ENCODE peak calls at places on chromosomes 1 and 21, in seven cellular contexts. One of them, this sample, is unnamed.

GRCh38 chr1:58432813-58433668 is 113.5 kb downstream of the OMA1 start:
- DNase-seq in RWPE1: no peak
- DNase-seq in heart left ventricle: no peak
- DNase-seq in H1: peak; percentile 70
- DNase-seq in progenitor cell of endocrine pancreas: no peak
- DNase-seq in BJ: peak; percentile 85
- DNase-seq in astrocyte of the spinal cord: peak; percentile 66
- DNase-seq in this sample: peak; percentile 86

GRCh38 chr1:225840223-225840610 is 30.3 kb downstream of the EPHX1 start:
- DNase-seq in RWPE1: no peak
- DNase-seq in heart left ventricle: no peak
- DNase-seq in H1: no peak
- DNase-seq in progenitor cell of endocrine pancreas: no peak
- DNase-seq in BJ: no peak
- DNase-seq in astrocyte of the spinal cord: no peak
- DNase-seq in this sample: no peak

GRCh38 chr1:77371396-77371795 is 89.6 kb downstream of the AK5 start:
- DNase-seq in RWPE1: no peak
- DNase-seq in heart left ventricle: no peak
- DNase-seq in H1: no peak
- DNase-seq in progenitor cell of endocrine pancreas: no peak
- DNase-seq in BJ: no peak
- DNase-seq in astrocyte of the spinal cord: no peak
- DNase-seq in this sample: no peak

GRCh38 chr1:39692152-39693064 is 1.2 kb upstream of the HPCAL4 start:
- DNase-seq in RWPE1: no peak
- DNase-seq in heart left ventricle: no peak
- DNase-seq in H1: peak; percentile 82
- DNase-seq in progenitor cell of endocrine pancreas: no peak
- DNase-seq in BJ: no peak
- DNase-seq in astrocyte of the spinal cord: no peak
- DNase-seq in this sample: no peak

GRCh38 chr1:85584264-85584781 is 3.8 kb downstream of the CCN1 start:
- DNase-seq in RWPE1: peak; percentile 67
- DNase-seq in heart left ventricle: no peak
- DNase-seq in H1: peak; percentile 42
- DNase-seq in progenitor cell of endocrine pancreas: no peak
- DNase-seq in BJ: peak; percentile 96
- DNase-seq in astrocyte of the spinal cord: peak; percentile 95
- DNase-seq in this sample: no peak

GRCh38 chr1:147648933-147649332 is 21.4 kb downstream of the ACP6 start:
- DNase-seq in RWPE1: no peak
- DNase-seq in heart left ventricle: no peak
- DNase-seq in H1: no peak
- DNase-seq in progenitor cell of endocrine pancreas: no peak
- DNase-seq in BJ: no peak
- DNase-seq in astrocyte of the spinal cord: no peak
- DNase-seq in this sample: no peak

GRCh38 chr1:232793944-232794343 is 11.3 kb upstream of the MAP10 start:
- DNase-seq in RWPE1: peak; percentile 12
- DNase-seq in heart left ventricle: no peak
- DNase-seq in H1: no peak
- DNase-seq in progenitor cell of endocrine pancreas: no peak
- DNase-seq in BJ: peak; percentile 39
- DNase-seq in astrocyte of the spinal cord: peak; percentile 85
- DNase-seq in this sample: peak; percentile 35

GRCh38 chr1:23384312-23385058 is 14.8 kb upstream of the ZNF436 start:
- DNase-seq in RWPE1: peak; percentile 67
- DNase-seq in heart left ventricle: no peak
- DNase-seq in H1: no peak
- DNase-seq in progenitor cell of endocrine pancreas: no peak
- DNase-seq in BJ: no peak
- DNase-seq in astrocyte of the spinal cord: peak; percentile 52
- DNase-seq in this sample: no peak

GRCh38 chr1:207050428-207050767 is 610 bp downstream of the YOD1 start:
- DNase-seq in RWPE1: no peak
- DNase-seq in heart left ventricle: no peak
- DNase-seq in H1: no peak
- DNase-seq in progenitor cell of endocrine pancreas: no peak
- DNase-seq in BJ: no peak
- DNase-seq in astrocyte of the spinal cord: no peak
- DNase-seq in this sample: no peak

GRCh38 chr21:25501996-25502665 is 105.2 kb downstream of the MRPL39 start:
- DNase-seq in RWPE1: no peak
- DNase-seq in heart left ventricle: no peak
- DNase-seq in H1: no peak
- DNase-seq in progenitor cell of endocrine pancreas: no peak
- DNase-seq in BJ: no peak
- DNase-seq in astrocyte of the spinal cord: no peak
- DNase-seq in this sample: no peak

GRCh38 chr1:23657659-23658275 is 33.8 kb upstream of the RPL11 start:
- DNase-seq in RWPE1: peak; percentile 56
- DNase-seq in heart left ventricle: peak; percentile 44
- DNase-seq in H1: peak; percentile 91
- DNase-seq in progenitor cell of endocrine pancreas: peak; percentile 54
- DNase-seq in BJ: no peak
- DNase-seq in astrocyte of the spinal cord: peak; percentile 29
- DNase-seq in this sample: no peak

GRCh38 chr1:109091196-109092193 is 931 bp downstream of the TMEM167B start:
- DNase-seq in RWPE1: peak; percentile 61
- DNase-seq in heart left ventricle: no peak
- DNase-seq in H1: no peak
- DNase-seq in progenitor cell of endocrine pancreas: no peak
- DNase-seq in BJ: no peak
- DNase-seq in astrocyte of the spinal cord: peak; percentile 16
- DNase-seq in this sample: no peak

GRCh38 chr1:234205966-234206365 is 167.3 kb upstream of the COA6 start:
- DNase-seq in RWPE1: no peak
- DNase-seq in heart left ventricle: no peak
- DNase-seq in H1: no peak
- DNase-seq in progenitor cell of endocrine pancreas: no peak
- DNase-seq in BJ: no peak
- DNase-seq in astrocyte of the spinal cord: no peak
- DNase-seq in this sample: no peak

GRCh38 chr1:51535006-51535592 is 16.0 kb upstream of the EPS15 start:
- DNase-seq in RWPE1: peak; percentile 52
- DNase-seq in heart left ventricle: peak; percentile 42
- DNase-seq in H1: peak; percentile 54
- DNase-seq in progenitor cell of endocrine pancreas: no peak
- DNase-seq in BJ: peak; percentile 35
- DNase-seq in astrocyte of the spinal cord: peak; percentile 72
- DNase-seq in this sample: peak; percentile 55

GRCh38 chr1:244302889-244303609 is 148.7 kb downstream of the ADSS2 start:
- DNase-seq in RWPE1: peak; percentile 86
- DNase-seq in heart left ventricle: no peak
- DNase-seq in H1: no peak
- DNase-seq in progenitor cell of endocrine pancreas: no peak
- DNase-seq in BJ: no peak
- DNase-seq in astrocyte of the spinal cord: peak; percentile 31
- DNase-seq in this sample: no peak

GRCh38 chr1:55750020-55750995 is 535.1 kb upstream of the USP24 start:
- DNase-seq in RWPE1: no peak
- DNase-seq in heart left ventricle: no peak
- DNase-seq in H1: no peak
- DNase-seq in progenitor cell of endocrine pancreas: no peak
- DNase-seq in BJ: no peak
- DNase-seq in astrocyte of the spinal cord: no peak
- DNase-seq in this sample: no peak

GRCh38 chr21:34513109-34513675 is 1.2 kb upstream of the KCNE1 start:
- DNase-seq in RWPE1: no peak
- DNase-seq in heart left ventricle: no peak
- DNase-seq in H1: no peak
- DNase-seq in progenitor cell of endocrine pancreas: no peak
- DNase-seq in BJ: no peak
- DNase-seq in astrocyte of the spinal cord: no peak
- DNase-seq in this sample: no peak

GRCh38 chr21:16945580-16945979 is 567.3 kb upstream of the CXADR start:
- DNase-seq in RWPE1: no peak
- DNase-seq in heart left ventricle: no peak
- DNase-seq in H1: no peak
- DNase-seq in progenitor cell of endocrine pancreas: no peak
- DNase-seq in BJ: no peak
- DNase-seq in astrocyte of the spinal cord: no peak
- DNase-seq in this sample: no peak

GRCh38 chr1:203177471-203178039 is 1.9 kb upstream of the MYBPH start:
- DNase-seq in RWPE1: no peak
- DNase-seq in heart left ventricle: no peak
- DNase-seq in H1: no peak
- DNase-seq in progenitor cell of endocrine pancreas: no peak
- DNase-seq in BJ: no peak
- DNase-seq in astrocyte of the spinal cord: no peak
- DNase-seq in this sample: no peak

GRCh38 chr21:26715878-26716506 is 129.2 kb downstream of the ADAMTS1 start:
- DNase-seq in RWPE1: peak; percentile 49
- DNase-seq in heart left ventricle: no peak
- DNase-seq in H1: peak; percentile 79
- DNase-seq in progenitor cell of endocrine pancreas: peak; percentile 30
- DNase-seq in BJ: no peak
- DNase-seq in astrocyte of the spinal cord: peak; percentile 31
- DNase-seq in this sample: peak; percentile 16
- TF ChIP-seq CTCF in RWPE1: peak; percentile 67
- TF ChIP-seq CTCF in heart left ventricle: peak; percentile 76
- TF ChIP-seq CTCF in H1: peak; percentile 88
- TF ChIP-seq CTCF in progenitor cell of endocrine pancreas: peak; percentile 79
- TF ChIP-seq CTCF in BJ: peak; percentile 94
- TF ChIP-seq CTCF in astrocyte of the spinal cord: peak; percentile 90
- TF ChIP-seq CTCF in this sample: peak; percentile 85

DNA sequence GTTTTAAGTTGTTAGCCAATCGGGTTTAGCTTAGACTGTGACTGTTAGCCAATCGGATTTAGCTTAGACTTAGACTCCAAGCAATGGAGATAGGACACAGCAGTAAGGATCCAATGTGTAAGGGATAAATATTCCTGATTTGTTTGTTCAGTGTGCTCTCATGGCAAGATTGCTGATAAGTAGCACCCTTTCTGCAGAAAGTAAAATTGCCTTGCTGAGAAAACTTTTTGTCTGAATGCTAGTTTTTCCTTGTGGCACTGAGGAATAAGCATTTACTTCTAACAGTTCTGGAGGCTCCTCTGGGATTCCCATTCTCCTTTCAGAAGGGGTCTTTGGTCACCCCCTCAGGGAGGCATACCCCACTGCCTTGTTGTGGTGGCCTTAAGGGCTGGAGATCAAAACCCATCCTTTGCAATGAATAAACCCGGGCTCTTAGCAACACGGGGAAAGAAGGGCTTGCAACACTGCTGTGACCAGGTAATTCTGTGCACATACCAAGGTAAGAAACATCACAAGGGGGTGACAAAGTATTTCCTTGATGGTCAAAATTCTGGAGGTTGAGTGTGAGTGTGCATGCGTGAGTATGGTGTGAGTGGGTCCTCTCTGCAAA is 45.4 kb downstream of the SERINC2 start:
- DNase-seq in RWPE1: no peak
- DNase-seq in heart left ventricle: no peak
- DNase-seq in H1: no peak
- DNase-seq in progenitor cell of endocrine pancreas: no peak
- DNase-seq in BJ: no peak
- DNase-seq in astrocyte of the spinal cord: no peak
- DNase-seq in this sample: no peak
- TF ChIP-seq CTCF in RWPE1: no peak
- TF ChIP-seq CTCF in heart left ventricle: no peak
- TF ChIP-seq CTCF in H1: no peak
- TF ChIP-seq CTCF in progenitor cell of endocrine pancreas: no peak
- TF ChIP-seq CTCF in BJ: no peak
- TF ChIP-seq CTCF in astrocyte of the spinal cord: no peak
- TF ChIP-seq CTCF in this sample: no peak

GRCh38 chr1:173253046-173253445 is 45.9 kb upstream of the TNFSF4 start:
- DNase-seq in RWPE1: no peak
- DNase-seq in heart left ventricle: no peak
- DNase-seq in H1: no peak
- DNase-seq in progenitor cell of endocrine pancreas: no peak
- DNase-seq in BJ: no peak
- DNase-seq in astrocyte of the spinal cord: peak; percentile 61
- DNase-seq in this sample: no peak
- TF ChIP-seq CTCF in RWPE1: no peak
- TF ChIP-seq CTCF in heart left ventricle: no peak
- TF ChIP-seq CTCF in H1: no peak
- TF ChIP-seq CTCF in progenitor cell of endocrine pancreas: no peak
- TF ChIP-seq CTCF in BJ: no peak
- TF ChIP-seq CTCF in astrocyte of the spinal cord: no peak
- TF ChIP-seq CTCF in this sample: no peak

GRCh38 chr1:64886877-64887276 is 79.5 kb downstream of the JAK1 start:
- DNase-seq in RWPE1: no peak
- DNase-seq in heart left ventricle: no peak
- DNase-seq in H1: no peak
- DNase-seq in progenitor cell of endocrine pancreas: no peak
- DNase-seq in BJ: no peak
- DNase-seq in astrocyte of the spinal cord: no peak
- DNase-seq in this sample: no peak

GRCh38 chr1:64881281-64881680 is 85.1 kb downstream of the JAK1 start:
- DNase-seq in RWPE1: no peak
- DNase-seq in heart left ventricle: no peak
- DNase-seq in H1: no peak
- DNase-seq in progenitor cell of endocrine pancreas: no peak
- DNase-seq in BJ: peak; percentile 27
- DNase-seq in astrocyte of the spinal cord: peak; percentile 38
- DNase-seq in this sample: no peak

GRCh38 chr1:64882574-64883255 is 83.6 kb downstream of the JAK1 start:
- DNase-seq in RWPE1: no peak
- DNase-seq in heart left ventricle: no peak
- DNase-seq in H1: peak; percentile 33
- DNase-seq in progenitor cell of endocrine pancreas: no peak
- DNase-seq in BJ: no peak
- DNase-seq in astrocyte of the spinal cord: no peak
- DNase-seq in this sample: no peak

GRCh38 chr1:64885648-64886047 is 80.7 kb downstream of the JAK1 start:
- DNase-seq in RWPE1: no peak
- DNase-seq in heart left ventricle: no peak
- DNase-seq in H1: no peak
- DNase-seq in progenitor cell of endocrine pancreas: no peak
- DNase-seq in BJ: no peak
- DNase-seq in astrocyte of the spinal cord: no peak
- DNase-seq in this sample: no peak

DNA sequence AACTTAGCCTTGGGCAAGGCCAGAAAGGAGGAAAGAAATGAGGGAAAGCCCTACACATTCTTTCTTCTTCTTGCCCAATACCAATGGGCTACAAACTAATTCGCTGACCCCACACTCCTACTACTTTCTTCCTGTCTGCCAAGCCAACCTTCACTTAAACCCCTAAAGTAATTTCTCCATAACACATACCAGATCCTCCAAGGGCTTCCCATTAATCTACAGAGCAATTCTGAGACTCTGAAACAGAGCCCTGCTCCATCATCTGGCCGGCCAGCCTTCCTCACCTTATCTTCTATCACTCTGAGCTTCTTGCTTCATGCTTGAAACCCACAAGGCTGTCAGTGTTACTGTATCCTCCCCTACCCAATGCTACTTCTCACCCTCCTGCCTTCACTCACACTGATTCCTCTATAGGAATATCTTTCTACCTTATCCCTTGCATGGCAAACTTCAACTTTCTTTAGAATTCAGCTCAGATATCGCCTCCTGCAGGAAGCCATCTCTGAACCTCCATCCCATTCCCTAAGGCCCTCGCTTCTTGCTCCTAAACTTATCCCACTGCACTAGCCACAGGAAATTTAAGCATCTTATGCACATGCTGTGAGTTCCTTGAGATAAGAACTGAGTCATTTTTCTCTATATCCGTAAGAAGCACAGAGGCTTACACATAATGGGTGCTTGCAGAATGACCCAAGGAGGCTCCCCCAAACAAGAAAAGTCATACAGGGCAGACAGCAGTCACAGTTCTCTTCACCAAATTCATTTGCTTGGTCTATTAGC is 81.9 kb downstream of the JAK1 start:
- DNase-seq in RWPE1: no peak
- DNase-seq in heart left ventricle: no peak
- DNase-seq in H1: no peak
- DNase-seq in progenitor cell of endocrine pancreas: no peak
- DNase-seq in BJ: no peak
- DNase-seq in astrocyte of the spinal cord: peak; percentile 43
- DNase-seq in this sample: no peak
- TF ChIP-seq CTCF in RWPE1: no peak
- TF ChIP-seq CTCF in heart left ventricle: no peak
- TF ChIP-seq CTCF in H1: peak; percentile 14
- TF ChIP-seq CTCF in progenitor cell of endocrine pancreas: no peak
- TF ChIP-seq CTCF in BJ: no peak
- TF ChIP-seq CTCF in astrocyte of the spinal cord: no peak
- TF ChIP-seq CTCF in this sample: no peak